ENCODE peak calls at places on chromosomes 3 and 15, in ten cellular contexts. One of them, this sample, is unnamed.

GRCh38 chr3:55162031-55162784 is 234.3 kb upstream of the LRTM1 start:
- DNase-seq in dorsolateral prefrontal cortex: no peak
- DNase-seq in B cell: no peak
- DNase-seq in left ventricle myocardium inferior: no peak
- DNase-seq in fibroblast of pulmonary artery: peak
- DNase-seq in lung: no peak
- DNase-seq in CD8-positive, alpha-beta T cell: no peak
- DNase-seq in psoas muscle: no peak
- DNase-seq in lower lobe of right lung: no peak
- DNase-seq in endothelial cell: no peak
- DNase-seq in this sample: no peak

GRCh38 chr15:90342655-90343054 is 9.4 kb upstream of the ZNF774 start:
- DNase-seq in B cell: no peak
- DNase-seq in dorsolateral prefrontal cortex: no peak
- DNase-seq in endothelial cell: no peak
- DNase-seq in psoas muscle: no peak
- DNase-seq in fibroblast of pulmonary artery: no peak
- DNase-seq in lung: no peak
- DNase-seq in lower lobe of right lung: no peak
- DNase-seq in CD8-positive, alpha-beta T cell: no peak
- DNase-seq in left ventricle myocardium inferior: no peak
- DNase-seq in this sample: no peak

GRCh38 chr3:108234387-108234957 is 12.2 kb upstream of the IFT57 start:
- DNase-seq in lung: no peak
- DNase-seq in left ventricle myocardium inferior: no peak
- DNase-seq in CD8-positive, alpha-beta T cell: no peak
- DNase-seq in dorsolateral prefrontal cortex: no peak
- DNase-seq in lower lobe of right lung: no peak
- DNase-seq in B cell: no peak
- DNase-seq in fibroblast of pulmonary artery: no peak
- DNase-seq in psoas muscle: no peak
- DNase-seq in endothelial cell: no peak
- DNase-seq in this sample: no peak

GRCh38 chr15:72491768-72492167 is 17.6 kb downstream of the ARIH1 start:
- DNase-seq in B cell: no peak
- DNase-seq in fibroblast of pulmonary artery: peak
- DNase-seq in lung: no peak
- DNase-seq in psoas muscle: no peak
- DNase-seq in CD8-positive, alpha-beta T cell: no peak
- DNase-seq in endothelial cell: no peak
- DNase-seq in dorsolateral prefrontal cortex: no peak
- DNase-seq in lower lobe of right lung: no peak
- DNase-seq in left ventricle myocardium inferior: no peak
- DNase-seq in this sample: no peak

GRCh38 chr3:13932578-13933295 is 52.9 kb upstream of the WNT7A start:
- DNase-seq in left ventricle myocardium inferior: no peak
- DNase-seq in fibroblast of pulmonary artery: no peak
- DNase-seq in endothelial cell: no peak
- DNase-seq in CD8-positive, alpha-beta T cell: no peak
- DNase-seq in B cell: no peak
- DNase-seq in lung: no peak
- DNase-seq in lower lobe of right lung: no peak
- DNase-seq in dorsolateral prefrontal cortex: no peak
- DNase-seq in psoas muscle: no peak
- DNase-seq in this sample: no peak

GRCh38 chr15:93829115-93829849 is 402.1 kb upstream of the MCTP2 start:
- DNase-seq in fibroblast of pulmonary artery: peak
- DNase-seq in B cell: no peak
- DNase-seq in CD8-positive, alpha-beta T cell: no peak
- DNase-seq in dorsolateral prefrontal cortex: no peak
- DNase-seq in endothelial cell: no peak
- DNase-seq in lung: no peak
- DNase-seq in left ventricle myocardium inferior: no peak
- DNase-seq in lower lobe of right lung: no peak
- DNase-seq in psoas muscle: no peak
- DNase-seq in this sample: no peak

GRCh38 chr15:43287254-43287653 is 20.5 kb upstream of the TGM5 start:
- DNase-seq in fibroblast of pulmonary artery: no peak
- DNase-seq in endothelial cell: no peak
- DNase-seq in B cell: no peak
- DNase-seq in lung: no peak
- DNase-seq in psoas muscle: no peak
- DNase-seq in dorsolateral prefrontal cortex: no peak
- DNase-seq in CD8-positive, alpha-beta T cell: no peak
- DNase-seq in left ventricle myocardium inferior: no peak
- DNase-seq in lower lobe of right lung: no peak
- DNase-seq in this sample: no peak

GRCh38 chr15:71802770-71803169 is 7.6 kb upstream of the NR2E3 start:
- DNase-seq in lower lobe of right lung: no peak
- DNase-seq in psoas muscle: no peak
- DNase-seq in left ventricle myocardium inferior: no peak
- DNase-seq in lung: no peak
- DNase-seq in endothelial cell: peak
- DNase-seq in fibroblast of pulmonary artery: no peak
- DNase-seq in B cell: no peak
- DNase-seq in dorsolateral prefrontal cortex: no peak
- DNase-seq in CD8-positive, alpha-beta T cell: no peak
- DNase-seq in this sample: peak

GRCh38 chr3:1139071-1139470 is 46.2 kb downstream of the CNTN6 start:
- DNase-seq in dorsolateral prefrontal cortex: no peak
- DNase-seq in CD8-positive, alpha-beta T cell: no peak
- DNase-seq in psoas muscle: no peak
- DNase-seq in endothelial cell: no peak
- DNase-seq in B cell: no peak
- DNase-seq in lower lobe of right lung: no peak
- DNase-seq in fibroblast of pulmonary artery: no peak
- DNase-seq in left ventricle myocardium inferior: no peak
- DNase-seq in lung: no peak
- DNase-seq in this sample: no peak

GRCh38 chr3:150497956-150498355 is 48.3 kb downstream of the SERP1 start:
- DNase-seq in left ventricle myocardium inferior: no peak
- DNase-seq in fibroblast of pulmonary artery: peak
- DNase-seq in dorsolateral prefrontal cortex: no peak
- DNase-seq in endothelial cell: no peak
- DNase-seq in B cell: no peak
- DNase-seq in psoas muscle: no peak
- DNase-seq in CD8-positive, alpha-beta T cell: no peak
- DNase-seq in lower lobe of right lung: no peak
- DNase-seq in lung: no peak
- DNase-seq in this sample: no peak

GRCh38 chr3:150495563-150496168 is 50.6 kb downstream of the SERP1 start:
- DNase-seq in dorsolateral prefrontal cortex: no peak
- DNase-seq in B cell: peak
- DNase-seq in endothelial cell: peak
- DNase-seq in psoas muscle: no peak
- DNase-seq in CD8-positive, alpha-beta T cell: no peak
- DNase-seq in left ventricle myocardium inferior: no peak
- DNase-seq in fibroblast of pulmonary artery: peak
- DNase-seq in lower lobe of right lung: no peak
- DNase-seq in lung: no peak
- DNase-seq in this sample: peak

GRCh38 chr3:150490212-150490611 is 56.1 kb downstream of the SERP1 start:
- DNase-seq in left ventricle myocardium inferior: no peak
- DNase-seq in fibroblast of pulmonary artery: no peak
- DNase-seq in CD8-positive, alpha-beta T cell: no peak
- DNase-seq in psoas muscle: no peak
- DNase-seq in endothelial cell: no peak
- DNase-seq in lung: no peak
- DNase-seq in dorsolateral prefrontal cortex: no peak
- DNase-seq in B cell: no peak
- DNase-seq in lower lobe of right lung: no peak
- DNase-seq in this sample: no peak

DNA sequence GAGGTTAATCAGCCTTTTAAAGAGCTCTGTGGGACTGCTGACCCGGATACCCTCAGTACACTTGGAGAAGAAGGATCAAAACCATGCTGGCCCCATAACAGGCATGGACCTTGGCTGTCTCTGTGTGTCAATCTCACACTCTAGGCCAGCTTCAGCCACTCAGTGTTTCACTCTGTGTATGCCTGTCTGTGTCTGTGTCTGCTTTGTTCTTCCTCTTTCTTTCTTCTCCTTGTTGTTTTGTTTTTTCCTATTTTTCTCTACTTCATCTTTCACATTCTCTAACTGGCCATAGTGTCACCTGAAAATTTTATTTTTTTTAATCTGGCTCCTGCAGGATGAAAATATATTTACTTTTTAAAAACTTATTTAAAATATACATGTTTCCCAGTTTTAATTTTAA is 51.1 kb downstream of the SERP1 start:
- DNase-seq in endothelial cell: no peak
- DNase-seq in CD8-positive, alpha-beta T cell: no peak
- DNase-seq in B cell: no peak
- DNase-seq in lower lobe of right lung: no peak
- DNase-seq in left ventricle myocardium inferior: no peak
- DNase-seq in lung: no peak
- DNase-seq in dorsolateral prefrontal cortex: no peak
- DNase-seq in psoas muscle: no peak
- DNase-seq in fibroblast of pulmonary artery: no peak
- DNase-seq in this sample: no peak
- TF ChIP-seq CTCF in endothelial cell: no peak
- TF ChIP-seq CTCF in CD8-positive, alpha-beta T cell: no peak
- TF ChIP-seq CTCF in B cell: no peak
- TF ChIP-seq CTCF in lower lobe of right lung: no peak
- TF ChIP-seq CTCF in left ventricle myocardium inferior: no peak
- TF ChIP-seq CTCF in lung: no peak
- TF ChIP-seq CTCF in dorsolateral prefrontal cortex: no peak
- TF ChIP-seq CTCF in psoas muscle: no peak
- TF ChIP-seq CTCF in fibroblast of pulmonary artery: no peak
- TF ChIP-seq CTCF in this sample: no peak

GRCh38 chr3:49901351-49902339 is 2.0 kb downstream of the MST1R start:
- DNase-seq in lung: no peak
- DNase-seq in endothelial cell: no peak
- DNase-seq in B cell: no peak
- DNase-seq in psoas muscle: no peak
- DNase-seq in lower lobe of right lung: no peak
- DNase-seq in dorsolateral prefrontal cortex: no peak
- DNase-seq in CD8-positive, alpha-beta T cell: no peak
- DNase-seq in left ventricle myocardium inferior: no peak
- DNase-seq in fibroblast of pulmonary artery: no peak
- DNase-seq in this sample: peak

GRCh38 chr3:49896345-49896744 is 7.3 kb downstream of the MST1R start:
- DNase-seq in dorsolateral prefrontal cortex: peak
- DNase-seq in endothelial cell: no peak
- DNase-seq in fibroblast of pulmonary artery: no peak
- DNase-seq in lower lobe of right lung: no peak
- DNase-seq in CD8-positive, alpha-beta T cell: no peak
- DNase-seq in lung: no peak
- DNase-seq in left ventricle myocardium inferior: no peak
- DNase-seq in B cell: no peak
- DNase-seq in psoas muscle: no peak
- DNase-seq in this sample: no peak

GRCh38 chr3:49900491-49901153 is 3.1 kb downstream of the MST1R start:
- DNase-seq in B cell: no peak
- DNase-seq in psoas muscle: peak
- DNase-seq in left ventricle myocardium inferior: peak
- DNase-seq in dorsolateral prefrontal cortex: no peak
- DNase-seq in lung: peak
- DNase-seq in endothelial cell: no peak
- DNase-seq in CD8-positive, alpha-beta T cell: no peak
- DNase-seq in lower lobe of right lung: peak
- DNase-seq in fibroblast of pulmonary artery: peak
- DNase-seq in this sample: no peak

GRCh38 chr3:49902511-49903345 is 945 bp downstream of the MST1R start:
- DNase-seq in psoas muscle: no peak
- DNase-seq in CD8-positive, alpha-beta T cell: no peak
- DNase-seq in dorsolateral prefrontal cortex: no peak
- DNase-seq in fibroblast of pulmonary artery: no peak
- DNase-seq in B cell: no peak
- DNase-seq in lung: no peak
- DNase-seq in left ventricle myocardium inferior: no peak
- DNase-seq in lower lobe of right lung: no peak
- DNase-seq in endothelial cell: no peak
- DNase-seq in this sample: no peak

GRCh38 chr3:49899815-49900214 is 3.9 kb downstream of the MST1R start:
- DNase-seq in B cell: no peak
- DNase-seq in fibroblast of pulmonary artery: peak
- DNase-seq in CD8-positive, alpha-beta T cell: no peak
- DNase-seq in left ventricle myocardium inferior: no peak
- DNase-seq in psoas muscle: no peak
- DNase-seq in dorsolateral prefrontal cortex: peak
- DNase-seq in endothelial cell: peak
- DNase-seq in lung: no peak
- DNase-seq in lower lobe of right lung: no peak
- DNase-seq in this sample: no peak
- TF ChIP-seq CTCF in B cell: peak
- TF ChIP-seq CTCF in fibroblast of pulmonary artery: peak
- TF ChIP-seq CTCF in CD8-positive, alpha-beta T cell: no peak
- TF ChIP-seq CTCF in left ventricle myocardium inferior: peak
- TF ChIP-seq CTCF in psoas muscle: peak
- TF ChIP-seq CTCF in dorsolateral prefrontal cortex: peak
- TF ChIP-seq CTCF in endothelial cell: peak
- TF ChIP-seq CTCF in lung: no peak
- TF ChIP-seq CTCF in lower lobe of right lung: peak
- TF ChIP-seq CTCF in this sample: peak

GRCh38 chr3:107153981-107154380 is 223.3 kb upstream of the CCDC54 start:
- DNase-seq in dorsolateral prefrontal cortex: no peak
- DNase-seq in lung: no peak
- DNase-seq in B cell: no peak
- DNase-seq in CD8-positive, alpha-beta T cell: no peak
- DNase-seq in psoas muscle: no peak
- DNase-seq in left ventricle myocardium inferior: no peak
- DNase-seq in lower lobe of right lung: no peak
- DNase-seq in endothelial cell: no peak
- DNase-seq in fibroblast of pulmonary artery: no peak
- DNase-seq in this sample: no peak
- TF ChIP-seq CTCF in dorsolateral prefrontal cortex: no peak
- TF ChIP-seq CTCF in lung: no peak
- TF ChIP-seq CTCF in B cell: no peak
- TF ChIP-seq CTCF in CD8-positive, alpha-beta T cell: no peak
- TF ChIP-seq CTCF in psoas muscle: no peak
- TF ChIP-seq CTCF in left ventricle myocardium inferior: no peak
- TF ChIP-seq CTCF in lower lobe of right lung: no peak
- TF ChIP-seq CTCF in endothelial cell: no peak
- TF ChIP-seq CTCF in fibroblast of pulmonary artery: no peak
- TF ChIP-seq CTCF in this sample: no peak

GRCh38 chr3:176430244-176430893 is 766.9 kb downstream of the TBL1XR1 start:
- DNase-seq in B cell: no peak
- DNase-seq in left ventricle myocardium inferior: no peak
- DNase-seq in dorsolateral prefrontal cortex: peak
- DNase-seq in psoas muscle: no peak
- DNase-seq in lung: no peak
- DNase-seq in endothelial cell: peak
- DNase-seq in fibroblast of pulmonary artery: peak
- DNase-seq in CD8-positive, alpha-beta T cell: no peak
- DNase-seq in lower lobe of right lung: no peak
- DNase-seq in this sample: peak
- TF ChIP-seq CTCF in B cell: no peak
- TF ChIP-seq CTCF in left ventricle myocardium inferior: peak
- TF ChIP-seq CTCF in dorsolateral prefrontal cortex: peak
- TF ChIP-seq CTCF in psoas muscle: peak
- TF ChIP-seq CTCF in lung: peak
- TF ChIP-seq CTCF in endothelial cell: peak
- TF ChIP-seq CTCF in fibroblast of pulmonary artery: peak
- TF ChIP-seq CTCF in CD8-positive, alpha-beta T cell: no peak
- TF ChIP-seq CTCF in lower lobe of right lung: peak
- TF ChIP-seq CTCF in this sample: peak

GRCh38 chr3:11211531-11212300 is 57.4 kb downstream of the HRH1 start:
- DNase-seq in left ventricle myocardium inferior: no peak
- DNase-seq in CD8-positive, alpha-beta T cell: no peak
- DNase-seq in B cell: no peak
- DNase-seq in dorsolateral prefrontal cortex: no peak
- DNase-seq in lung: no peak
- DNase-seq in psoas muscle: no peak
- DNase-seq in endothelial cell: no peak
- DNase-seq in fibroblast of pulmonary artery: peak
- DNase-seq in lower lobe of right lung: no peak
- DNase-seq in this sample: no peak
- TF ChIP-seq CTCF in left ventricle myocardium inferior: no peak
- TF ChIP-seq CTCF in CD8-positive, alpha-beta T cell: no peak
- TF ChIP-seq CTCF in B cell: no peak
- TF ChIP-seq CTCF in dorsolateral prefrontal cortex: no peak
- TF ChIP-seq CTCF in lung: no peak
- TF ChIP-seq CTCF in psoas muscle: no peak
- TF ChIP-seq CTCF in endothelial cell: no peak
- TF ChIP-seq CTCF in fibroblast of pulmonary artery: peak
- TF ChIP-seq CTCF in lower lobe of right lung: no peak
- TF ChIP-seq CTCF in this sample: no peak